ENCODE peak calls at places on chromosomes 7 and 10, in five cellular contexts. D is suprapubic skin, B is stomach, S is K562, U is upper lobe of left lung. N is an unnamed sample.

GRCh38 chr7:154835924-154836529 is 166.9 kb downstream of the PAXIP1 start:
- DNase-seq in B (no peak), D (no peak), S (no peak), U (no peak), N (no peak)

GRCh38 chr7:82291931-82292330 is 151.6 kb downstream of the CACNA2D1 start:
- DNase-seq in U (no peak), D (no peak), B (no peak), S (no peak), N (no peak)

GRCh38 chr7:87253589-87254087 is 34.1 kb upstream of the TMEM243 start:
- DNase-seq in D (no peak), S (no peak), B (no peak), U (no peak), N (no peak)

GRCh38 chr10:6918305-6918704 is 338.2 kb upstream of the PRKCQ start:
- DNase-seq in S (peak; percentile 24), D (no peak), U (peak; percentile 47), B (peak; percentile 52), N (no peak)

GRCh38 chr10:79361721-79362397 is 14.6 kb downstream of the PPIF start:
- DNase-seq in B (no peak), S (no peak), U (no peak), D (no peak), N (no peak)

GRCh38 chr7:13989138-13989943 is at the start of gene ETV1:
- DNase-seq in S (peak; percentile 80), B (peak; percentile 42), U (peak; percentile 80), D (peak; percentile 79), N (peak; percentile 79)

GRCh38 chr7:13179775-13180448 is 492.5 kb downstream of the ARL4A start:
- DNase-seq in S (no peak), U (no peak), B (no peak), D (no peak), N (no peak)

GRCh38 chr7:36760856-36761762 is 36.8 kb upstream of the AOAH start:
- DNase-seq in S (no peak), B (no peak), D (no peak), U (no peak), N (no peak)

GRCh38 chr7:129617607-129618006 is 6.1 kb downstream of the NRF1 start:
- DNase-seq in B (no peak), D (no peak), U (no peak), S (peak; percentile 11), N (no peak)

GRCh38 chr10:132881186-132881920 is 61.0 kb downstream of the CFAP46 start:
- DNase-seq in S (no peak), B (no peak), D (peak; percentile 46), U (peak; percentile 10), N (peak; percentile 47)

GRCh38 chr10:7293378-7293920 is 117.4 kb downstream of the SFMBT2 start:
- DNase-seq in S (no peak), B (no peak), U (no peak), D (no peak), N (no peak)

GRCh38 chr10:130167193-130167592 is 31.0 kb downstream of the GLRX3 start:
- DNase-seq in B (no peak), S (no peak), U (no peak), D (no peak), N (no peak)

GRCh38 chr10:79111427-79111826 is 42.7 kb downstream of the ZMIZ1 start:
- DNase-seq in S (no peak), D (no peak), U (no peak), B (no peak), N (no peak)

GRCh38 chr10:18060217-18060616 is 80.0 kb upstream of the CACNB2 start:
- DNase-seq in B (no peak), U (no peak), D (no peak), S (no peak), N (peak; percentile 87)

GRCh38 chr10:133186416-133187090 is 26.5 kb downstream of the KNDC1 start:
- DNase-seq in D (no peak), U (no peak), B (no peak), S (no peak), N (no peak)

GRCh38 chr10:43861966-43862751 is 213.5 kb upstream of the ZNF32 start:
- DNase-seq in U (no peak), B (no peak), D (no peak), S (no peak), N (no peak)

GRCh38 chr10:27614776-27615175 is 110.7 kb downstream of the RAB18 start:
- DNase-seq in B (no peak), U (no peak), D (no peak), S (no peak), N (no peak)

GRCh38 chr7:130669051-130669700 is 628 bp upstream of the COPG2 start:
- DNase-seq in S (no peak), U (no peak), B (peak; percentile 26), D (no peak), N (no peak)

GRCh38 chr10:121608669-121609190 is 10.5 kb upstream of the FGFR2 start:
- DNase-seq in B (peak; percentile 61), U (peak; percentile 59), D (peak; percentile 64), S (peak; percentile 52), N (peak; percentile 71)

GRCh38 chr10:84493951-84494848 is 165.8 kb downstream of the CCSER2 start:
- DNase-seq in S (no peak), U (no peak), D (no peak), B (no peak), N (no peak)

GRCh38 chr10:43885252-43885651 is 236.6 kb upstream of the ZNF32 start:
- DNase-seq in U (no peak), S (no peak), B (no peak), D (no peak), N (no peak)

GRCh38 chr10:99551616-99552015 is 18.9 kb downstream of the NKX2-3 start:
- DNase-seq in B (no peak), U (no peak), D (no peak), S (no peak), N (no peak)

GRCh38 chr7:122457969-122458368 is 153.4 kb upstream of the FEZF1 start:
- DNase-seq in S (no peak), D (no peak), B (no peak), U (no peak), N (no peak)

GRCh38 chr7:131544449-131545425 is 11.7 kb downstream of the PODXL start:
- DNase-seq in U (no peak), S (peak; percentile 72), B (no peak), D (no peak), N (peak; percentile 71)

GRCh38 chr7:71735961-71736556 is 604.1 kb downstream of the GALNT17 start:
- DNase-seq in B (peak; percentile 72), D (no peak), S (peak; percentile 56), U (peak; percentile 51), N (no peak)

GRCh38 chr7:135712182-135712782 is 15.7 kb downstream of the SLC13A4 start:
- DNase-seq in S (no peak), D (no peak), B (no peak), U (no peak), N (no peak)

GRCh38 chr7:150829426-150829825 is 22.9 kb upstream of the AOC1 start:
- DNase-seq in U (no peak), S (no peak), D (no peak), B (no peak), N (no peak)

GRCh38 chr10:122557516-122557915 is 3.0 kb upstream of the DMBT1 start:
- DNase-seq in B (no peak), D (no peak), S (no peak), U (peak; percentile 72), N (no peak)

GRCh38 chr7:115618676-115619075 is 411.9 kb downstream of the TFEC start:
- DNase-seq in U (no peak), S (no peak), B (no peak), D (no peak), N (no peak)

GRCh38 chr7:10475940-10476641 is 497.6 kb upstream of the PHF14 start:
- DNase-seq in D (no peak), S (no peak), B (no peak), U (no peak), N (no peak)

GRCh38 chr7:17095951-17096350 is 202.5 kb upstream of the AHR start:
- DNase-seq in D (no peak), S (no peak), U (peak; percentile 29), B (no peak), N (no peak)

DNA sequence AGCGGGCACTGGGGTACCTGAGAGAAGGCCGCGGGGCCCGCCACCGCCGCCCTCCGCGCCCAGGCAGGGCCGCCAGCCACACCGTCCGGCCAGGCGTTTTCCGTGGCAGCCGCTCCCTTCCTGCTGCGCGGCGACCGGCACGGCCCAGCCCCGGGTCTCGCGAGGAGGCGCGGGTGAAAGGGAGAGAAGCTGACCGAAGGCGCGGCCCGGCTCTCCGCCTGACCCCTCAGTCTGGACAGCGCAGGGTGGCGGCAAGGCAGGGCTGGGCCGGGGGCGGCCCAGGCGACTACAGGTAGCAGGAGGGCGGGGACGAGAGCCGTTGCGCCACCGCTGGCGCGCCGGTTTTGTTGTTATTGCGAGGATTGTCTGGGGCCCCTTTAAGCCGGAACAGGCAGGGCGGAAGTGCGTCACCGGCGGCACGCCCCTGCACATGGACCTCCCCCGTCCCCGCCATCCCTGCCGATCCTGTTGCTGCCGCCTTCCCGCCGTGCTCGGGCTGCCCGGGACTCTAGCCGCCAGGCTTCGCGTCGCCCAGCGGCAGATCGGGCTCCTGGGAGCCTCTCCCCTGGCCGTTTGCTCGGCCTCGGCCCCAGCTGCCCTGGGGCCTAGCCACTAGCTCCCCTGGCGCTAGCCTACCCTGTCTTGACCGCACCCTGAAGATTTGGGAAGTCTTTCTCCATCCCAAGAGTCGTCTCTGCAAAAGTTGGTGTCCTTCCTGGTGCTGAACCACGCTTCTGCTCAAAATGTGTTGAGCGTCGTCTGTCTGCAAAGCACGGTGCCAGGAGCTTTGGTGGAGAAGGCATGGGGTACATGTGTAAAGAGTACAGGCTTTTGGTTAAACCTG is at the start of gene HERPUD2:
- DNase-seq in D (peak; percentile 95), U (peak; percentile 98), B (peak; percentile 97), S (peak; percentile 91), N (peak; percentile 97)
- TF ChIP-seq POLR2AphosphoS5 in D (peak; percentile 79), U (peak; percentile 87), B (peak; percentile 94), S (peak; percentile 50), N (peak; percentile 76)

GRCh38 chr10:2716596-2716995 is 350.8 kb upstream of the PFKP start:
- DNase-seq in U (no peak), S (no peak), B (no peak), D (no peak), N (no peak)

DNA sequence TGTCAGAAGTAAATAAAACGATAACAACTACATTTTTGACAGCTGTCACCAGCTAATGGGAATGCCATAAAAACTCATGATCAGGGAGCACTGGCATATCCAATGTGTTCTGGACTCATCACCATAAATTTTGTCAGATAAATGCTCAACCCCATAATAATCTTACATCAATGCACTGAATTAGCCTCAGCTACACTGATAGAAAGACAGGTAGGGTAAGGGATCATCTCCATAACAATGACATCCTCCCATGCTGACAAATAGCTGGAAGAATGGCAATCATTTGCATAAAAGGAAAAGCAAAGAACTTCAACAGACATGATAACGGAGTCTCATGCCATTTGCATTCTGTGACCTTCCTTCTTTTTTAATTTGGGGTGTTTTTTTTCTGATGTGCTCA is 352.8 kb upstream of the PFKP start:
- DNase-seq in U (no peak), B (no peak), D (no peak), S (no peak), N (no peak)
- TF ChIP-seq EP300 in U (no peak), B (no peak), D (no peak), S (no peak), N (no peak)

DNA sequence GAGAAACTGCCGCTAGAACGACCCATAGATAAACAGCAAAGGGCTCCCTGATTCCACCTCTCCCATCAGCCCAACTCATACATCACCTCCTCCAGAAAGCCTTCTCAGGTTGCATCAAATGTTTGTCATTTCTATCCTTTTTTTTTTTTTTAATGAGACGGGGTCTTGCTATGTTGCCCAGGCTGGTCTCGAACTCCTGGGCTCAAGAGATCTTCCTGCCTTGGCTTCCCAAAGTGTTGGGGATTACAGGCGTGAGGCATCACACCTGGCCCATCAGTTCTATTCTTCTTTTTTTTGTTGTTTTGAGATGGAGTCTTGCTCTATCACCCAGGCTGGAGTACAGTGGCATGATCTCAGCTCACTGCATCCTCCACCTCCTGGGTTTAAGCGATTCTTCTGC is 7.0 kb downstream of the SPACDR start:
- DNase-seq in D (no peak), S (no peak), B (no peak), U (no peak), N (no peak)
- TF ChIP-seq POLR2AphosphoS5 in D (no peak), S (no peak), B (no peak), U (no peak), N (no peak)

GRCh38 chr10:52187521-52188258 is 126.4 kb upstream of the DKK1 start:
- DNase-seq in S (no peak), U (no peak), B (no peak), D (no peak), N (no peak)
- TF ChIP-seq EP300 in S (no peak), U (no peak), B (no peak), D (no peak), N (no peak)

N was measured in sigmoid colon.